ENCODE peak calls at places on chromosomes 3 and 15, in nine cellular contexts. One of them, this sample, is unnamed.

GRCh38 chr3:24237971-24238767 is 256.5 kb downstream of the THRB start:
- DNase-seq in adrenal gland: peak; percentile 56
- DNase-seq in heart left ventricle: no peak
- DNase-seq in neural progenitor cell: peak; percentile 80
- DNase-seq in tibial artery: no peak
- DNase-seq in brain microvascular endothelial cell: peak; percentile 81
- DNase-seq in mammary epithelial cell: peak; percentile 89
- DNase-seq in Peyer's patch: peak; percentile 57
- DNase-seq in breast epithelium: peak; percentile 43
- DNase-seq in this sample: peak; percentile 80

GRCh38 chr3:45273681-45274515 is 47.8 kb upstream of the TMEM158 start:
- DNase-seq in adrenal gland: no peak
- DNase-seq in heart left ventricle: no peak
- DNase-seq in neural progenitor cell: no peak
- DNase-seq in tibial artery: no peak
- DNase-seq in brain microvascular endothelial cell: peak; percentile 11
- DNase-seq in mammary epithelial cell: peak; percentile 15
- DNase-seq in Peyer's patch: no peak
- DNase-seq in breast epithelium: no peak
- DNase-seq in this sample: no peak

GRCh38 chr3:115760722-115761121 is 137.4 kb downstream of the GAP43 start:
- DNase-seq in adrenal gland: no peak
- DNase-seq in heart left ventricle: no peak
- DNase-seq in neural progenitor cell: no peak
- DNase-seq in tibial artery: no peak
- DNase-seq in brain microvascular endothelial cell: no peak
- DNase-seq in mammary epithelial cell: no peak
- DNase-seq in Peyer's patch: no peak
- DNase-seq in breast epithelium: no peak
- DNase-seq in this sample: no peak

GRCh38 chr15:94056314-94056713 is 175.0 kb upstream of the MCTP2 start:
- DNase-seq in adrenal gland: no peak
- DNase-seq in heart left ventricle: no peak
- DNase-seq in neural progenitor cell: no peak
- DNase-seq in tibial artery: no peak
- DNase-seq in brain microvascular endothelial cell: no peak
- DNase-seq in mammary epithelial cell: peak; percentile 48
- DNase-seq in Peyer's patch: no peak
- DNase-seq in breast epithelium: no peak
- DNase-seq in this sample: no peak

GRCh38 chr15:59685737-59686297 is 3.3 kb downstream of the BNIP2 start:
- DNase-seq in adrenal gland: no peak
- DNase-seq in heart left ventricle: no peak
- DNase-seq in neural progenitor cell: no peak
- DNase-seq in tibial artery: no peak
- DNase-seq in brain microvascular endothelial cell: no peak
- DNase-seq in mammary epithelial cell: peak; percentile 12
- DNase-seq in Peyer's patch: no peak
- DNase-seq in breast epithelium: no peak
- DNase-seq in this sample: no peak

GRCh38 chr15:37019479-37020433 is 80.6 kb downstream of the MEIS2 start:
- DNase-seq in adrenal gland: peak; percentile 94
- DNase-seq in heart left ventricle: peak; percentile 29
- DNase-seq in neural progenitor cell: no peak
- DNase-seq in tibial artery: no peak
- DNase-seq in brain microvascular endothelial cell: peak; percentile 43
- DNase-seq in mammary epithelial cell: no peak
- DNase-seq in Peyer's patch: no peak
- DNase-seq in breast epithelium: no peak
- DNase-seq in this sample: peak; percentile 40

GRCh38 chr3:119161240-119161639 is 12.2 kb upstream of the UPK1B start:
- DNase-seq in adrenal gland: no peak
- DNase-seq in heart left ventricle: no peak
- DNase-seq in neural progenitor cell: no peak
- DNase-seq in tibial artery: no peak
- DNase-seq in brain microvascular endothelial cell: no peak
- DNase-seq in mammary epithelial cell: no peak
- DNase-seq in Peyer's patch: no peak
- DNase-seq in breast epithelium: no peak
- DNase-seq in this sample: no peak

GRCh38 chr3:149620291-149621020 is 37.4 kb downstream of the WWTR1 start:
- DNase-seq in adrenal gland: no peak
- DNase-seq in heart left ventricle: no peak
- DNase-seq in neural progenitor cell: no peak
- DNase-seq in tibial artery: no peak
- DNase-seq in brain microvascular endothelial cell: peak; percentile 88
- DNase-seq in mammary epithelial cell: peak; percentile 19
- DNase-seq in Peyer's patch: no peak
- DNase-seq in breast epithelium: no peak
- DNase-seq in this sample: no peak

GRCh38 chr3:143716731-143717130 is 131.5 kb downstream of the SLC9A9 start:
- DNase-seq in adrenal gland: no peak
- DNase-seq in heart left ventricle: no peak
- DNase-seq in neural progenitor cell: no peak
- DNase-seq in tibial artery: no peak
- DNase-seq in brain microvascular endothelial cell: no peak
- DNase-seq in mammary epithelial cell: peak; percentile 22
- DNase-seq in Peyer's patch: no peak
- DNase-seq in breast epithelium: no peak
- DNase-seq in this sample: no peak

GRCh38 chr15:67196672-67197363 is 57.6 kb downstream of the AAGAB start:
- DNase-seq in adrenal gland: no peak
- DNase-seq in heart left ventricle: no peak
- DNase-seq in neural progenitor cell: no peak
- DNase-seq in tibial artery: no peak
- DNase-seq in brain microvascular endothelial cell: no peak
- DNase-seq in mammary epithelial cell: no peak
- DNase-seq in Peyer's patch: no peak
- DNase-seq in breast epithelium: no peak
- DNase-seq in this sample: peak; percentile 37
- H3K27ac ChIP-seq in adrenal gland: no peak overlapping the region
- H3K27ac ChIP-seq in heart left ventricle: no peak overlapping the region
- H3K27ac ChIP-seq in neural progenitor cell: no peak overlapping the region
- H3K27ac ChIP-seq in tibial artery: peak overlapping the region; percentile 11
- H3K27ac ChIP-seq in brain microvascular endothelial cell: peak overlapping the region; percentile 30
- H3K27ac ChIP-seq in mammary epithelial cell: no peak overlapping the region
- H3K27ac ChIP-seq in Peyer's patch: peak overlapping the region; percentile 25
- H3K27ac ChIP-seq in breast epithelium: peak overlapping the region; percentile 31
- H3K27ac ChIP-seq in this sample: peak overlapping the region; percentile 61

DNA sequence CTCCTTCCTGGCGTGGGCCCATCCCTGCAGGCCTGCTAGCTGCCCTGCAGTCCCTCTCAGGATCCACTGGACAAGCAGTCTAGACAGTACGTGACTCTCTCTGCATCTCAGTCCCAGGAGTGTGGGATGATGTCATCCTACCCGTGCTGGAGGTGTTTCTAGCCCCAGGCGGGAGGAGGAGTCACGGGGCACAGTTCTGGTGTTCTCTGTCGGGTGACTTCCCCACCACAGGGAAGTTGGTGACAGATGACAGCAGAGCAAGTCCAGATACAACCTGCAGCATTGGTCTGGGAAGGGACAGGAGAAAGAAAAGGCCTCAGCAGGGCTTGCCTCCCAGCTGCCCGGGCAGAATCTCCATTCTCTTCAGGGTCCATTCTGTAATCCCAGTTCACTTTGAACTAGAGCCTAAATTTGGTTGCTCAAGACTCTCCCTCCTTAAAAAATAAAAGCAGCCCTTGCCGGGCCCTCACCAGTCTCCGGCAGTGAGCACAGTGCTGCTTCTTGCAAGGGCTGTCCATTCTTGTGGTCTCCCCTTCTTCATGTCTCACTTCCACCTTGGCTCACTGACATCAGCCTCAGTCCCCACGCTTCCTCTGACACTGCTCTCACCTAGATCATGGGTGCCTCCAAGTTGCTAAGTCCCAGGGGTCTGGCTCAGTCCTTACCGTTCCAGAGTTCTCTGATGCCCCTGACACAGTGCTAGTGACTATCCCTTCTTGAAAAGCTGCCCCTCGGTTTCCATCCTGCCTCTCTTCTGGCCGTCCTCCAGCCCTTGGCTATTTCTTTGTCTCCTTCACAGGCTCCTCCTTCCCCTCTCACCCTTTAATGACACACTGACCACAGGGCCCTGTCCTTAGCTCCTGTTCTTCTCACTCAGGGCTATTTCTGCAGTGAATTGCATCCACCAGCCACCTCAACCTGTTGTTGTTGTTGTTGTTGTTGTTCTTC is 30.8 kb downstream of the SLC28A1 start:
- DNase-seq in adrenal gland: peak; percentile 88
- DNase-seq in heart left ventricle: peak; percentile 95
- DNase-seq in neural progenitor cell: no peak
- DNase-seq in tibial artery: peak; percentile 95
- DNase-seq in brain microvascular endothelial cell: peak; percentile 94
- DNase-seq in mammary epithelial cell: peak; percentile 92
- DNase-seq in Peyer's patch: peak; percentile 73
- DNase-seq in breast epithelium: peak; percentile 95
- DNase-seq in this sample: peak; percentile 94
- H3K27ac ChIP-seq in adrenal gland: peak overlapping the region; percentile 56
- H3K27ac ChIP-seq in heart left ventricle: peak overlapping the region; percentile 95
- H3K27ac ChIP-seq in neural progenitor cell: no peak overlapping the region
- H3K27ac ChIP-seq in tibial artery: peak overlapping the region; percentile 84
- H3K27ac ChIP-seq in brain microvascular endothelial cell: peak overlapping the region; percentile 54
- H3K27ac ChIP-seq in mammary epithelial cell: peak overlapping the region; percentile 25
- H3K27ac ChIP-seq in Peyer's patch: no peak overlapping the region
- H3K27ac ChIP-seq in breast epithelium: peak overlapping the region; percentile 94
- H3K27ac ChIP-seq in this sample: peak overlapping the region; percentile 95

DNA sequence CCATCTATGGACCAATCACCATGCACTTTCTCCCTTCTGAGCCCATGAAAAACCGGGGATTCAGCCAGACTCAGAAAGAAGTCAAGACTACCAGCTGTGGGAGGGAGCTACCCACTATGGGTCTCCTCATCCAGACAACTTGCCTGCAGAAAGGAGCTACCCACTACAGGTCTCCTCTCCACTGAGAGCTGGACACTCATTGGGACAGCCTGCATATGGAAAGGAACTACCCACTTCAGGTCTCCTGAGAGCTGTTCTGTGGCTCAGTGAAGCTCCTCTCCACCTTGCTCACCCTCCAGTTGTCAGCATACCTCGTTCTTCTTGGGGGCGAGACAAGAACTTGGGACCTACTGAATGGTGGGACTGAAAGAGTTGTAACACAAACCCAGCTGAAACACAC is 22.3 kb upstream of the ZBED2 start:
- DNase-seq in adrenal gland: no peak
- DNase-seq in heart left ventricle: no peak
- DNase-seq in neural progenitor cell: no peak
- DNase-seq in tibial artery: no peak
- DNase-seq in brain microvascular endothelial cell: no peak
- DNase-seq in mammary epithelial cell: no peak
- DNase-seq in Peyer's patch: no peak
- DNase-seq in breast epithelium: no peak
- DNase-seq in this sample: no peak
- H3K27ac ChIP-seq in adrenal gland: no peak overlapping the region
- H3K27ac ChIP-seq in heart left ventricle: no peak overlapping the region
- H3K27ac ChIP-seq in neural progenitor cell: no peak overlapping the region
- H3K27ac ChIP-seq in tibial artery: no peak overlapping the region
- H3K27ac ChIP-seq in brain microvascular endothelial cell: no peak overlapping the region
- H3K27ac ChIP-seq in mammary epithelial cell: no peak overlapping the region
- H3K27ac ChIP-seq in Peyer's patch: peak overlapping the region; percentile 67
- H3K27ac ChIP-seq in breast epithelium: no peak overlapping the region
- H3K27ac ChIP-seq in this sample: no peak overlapping the region

GRCh38 chr3:55660642-55661041 is 173.5 kb upstream of the WNT5A start:
- DNase-seq in adrenal gland: no peak
- DNase-seq in heart left ventricle: no peak
- DNase-seq in neural progenitor cell: no peak
- DNase-seq in tibial artery: no peak
- DNase-seq in brain microvascular endothelial cell: no peak
- DNase-seq in mammary epithelial cell: no peak
- DNase-seq in Peyer's patch: no peak
- DNase-seq in breast epithelium: no peak
- DNase-seq in this sample: no peak
- H3K27ac ChIP-seq in adrenal gland: no peak overlapping the region
- H3K27ac ChIP-seq in heart left ventricle: no peak overlapping the region
- H3K27ac ChIP-seq in neural progenitor cell: no peak overlapping the region
- H3K27ac ChIP-seq in tibial artery: no peak overlapping the region
- H3K27ac ChIP-seq in brain microvascular endothelial cell: no peak overlapping the region
- H3K27ac ChIP-seq in mammary epithelial cell: no peak overlapping the region
- H3K27ac ChIP-seq in Peyer's patch: no peak overlapping the region
- H3K27ac ChIP-seq in breast epithelium: no peak overlapping the region
- H3K27ac ChIP-seq in this sample: no peak overlapping the region

DNA sequence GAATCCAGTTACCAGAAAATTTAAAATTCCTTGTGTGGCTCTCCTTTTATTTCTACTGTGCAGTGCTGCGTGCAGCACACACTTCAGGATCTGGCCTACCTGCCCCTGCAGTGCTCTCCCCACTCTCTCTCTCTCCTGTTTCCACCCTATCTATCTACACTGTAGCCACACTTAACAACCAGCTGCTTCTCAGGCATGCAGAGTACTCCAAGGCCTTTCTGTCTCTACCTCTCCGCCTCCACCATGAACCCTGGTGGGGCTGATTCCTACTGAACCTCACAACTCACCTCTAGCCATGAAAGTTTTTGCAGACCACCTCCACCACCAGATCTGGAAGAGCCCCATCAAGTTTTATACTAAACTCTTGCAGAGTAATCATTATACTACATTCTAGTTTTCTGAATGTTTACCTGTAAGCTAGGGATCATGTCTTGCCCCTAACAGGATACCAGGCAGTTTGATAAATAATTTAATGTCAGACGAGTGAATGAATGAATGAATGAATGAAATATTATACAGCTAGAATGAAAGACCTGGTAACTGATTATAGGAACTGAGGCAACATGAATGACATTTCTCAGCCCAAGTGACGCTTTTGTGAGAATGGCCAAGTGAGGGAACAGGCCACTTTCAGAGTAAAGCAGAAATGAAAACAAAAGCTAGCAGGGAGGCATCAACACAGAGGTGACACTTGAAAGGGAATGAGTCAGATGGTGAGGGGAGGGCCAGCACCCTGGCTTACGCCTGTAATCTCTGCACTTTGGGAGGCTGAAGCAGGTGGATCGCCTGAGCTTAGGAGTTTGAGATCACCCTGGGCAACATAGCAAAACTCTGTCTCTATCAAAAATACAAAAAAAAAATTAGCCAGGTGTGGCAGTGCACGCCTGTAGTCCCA is 363.5 kb downstream of the FOXP1 start:
- DNase-seq in adrenal gland: no peak
- DNase-seq in heart left ventricle: no peak
- DNase-seq in neural progenitor cell: no peak
- DNase-seq in tibial artery: no peak
- DNase-seq in brain microvascular endothelial cell: no peak
- DNase-seq in mammary epithelial cell: no peak
- DNase-seq in Peyer's patch: no peak
- DNase-seq in breast epithelium: no peak
- DNase-seq in this sample: no peak
- H3K27ac ChIP-seq in adrenal gland: no peak overlapping the region
- H3K27ac ChIP-seq in heart left ventricle: no peak overlapping the region
- H3K27ac ChIP-seq in neural progenitor cell: no peak overlapping the region
- H3K27ac ChIP-seq in tibial artery: no peak overlapping the region
- H3K27ac ChIP-seq in brain microvascular endothelial cell: no peak overlapping the region
- H3K27ac ChIP-seq in mammary epithelial cell: no peak overlapping the region
- H3K27ac ChIP-seq in Peyer's patch: no peak overlapping the region
- H3K27ac ChIP-seq in breast epithelium: no peak overlapping the region
- H3K27ac ChIP-seq in this sample: no peak overlapping the region

This sample was measured in hepatocyte.